ENCODE peak calls at places on chromosomes 3 and 15, in eight cellular contexts. One of them, this sample, is unnamed.

GRCh38 chr3:44048949-44049348 is 192.7 kb upstream of the TOPAZ1 start:
- DNase-seq in AG09319: no peak
- DNase-seq in CD8-positive, alpha-beta T cell: no peak
- DNase-seq in neural crest cell: no peak
- DNase-seq in hypothalamus: no peak
- DNase-seq in H4: no peak
- DNase-seq in stimulated activated CD4-positive, alpha-beta T cell treated with anti-CD3 and anti-CD28 coated beads, Interleukin-12 subunit alpha, Interleukin-12 subunit beta, amount 100 ng/mL, for 4 hours: no peak
- DNase-seq in endothelial cell: no peak
- DNase-seq in this sample: no peak

GRCh38 chr3:183341545-183342288 is 86.7 kb downstream of the MCF2L2 start:
- DNase-seq in AG09319: no peak
- DNase-seq in CD8-positive, alpha-beta T cell: no peak
- DNase-seq in neural crest cell: no peak
- DNase-seq in hypothalamus: no peak
- DNase-seq in H4: no peak
- DNase-seq in stimulated activated CD4-positive, alpha-beta T cell treated with anti-CD3 and anti-CD28 coated beads, Interleukin-12 subunit alpha, Interleukin-12 subunit beta, amount 100 ng/mL, for 4 hours: no peak
- DNase-seq in endothelial cell: no peak
- DNase-seq in this sample: no peak

GRCh38 chr15:55627730-55628368 is 39.7 kb upstream of the PYGO1 start:
- DNase-seq in AG09319: peak
- DNase-seq in CD8-positive, alpha-beta T cell: no peak
- DNase-seq in neural crest cell: no peak
- DNase-seq in hypothalamus: no peak
- DNase-seq in H4: peak
- DNase-seq in stimulated activated CD4-positive, alpha-beta T cell treated with anti-CD3 and anti-CD28 coated beads, Interleukin-12 subunit alpha, Interleukin-12 subunit beta, amount 100 ng/mL, for 4 hours: no peak
- DNase-seq in endothelial cell: no peak
- DNase-seq in this sample: no peak

GRCh38 chr15:73518876-73519594 is 76.1 kb downstream of the REC114 start:
- DNase-seq in AG09319: no peak
- DNase-seq in CD8-positive, alpha-beta T cell: no peak
- DNase-seq in neural crest cell: no peak
- DNase-seq in hypothalamus: no peak
- DNase-seq in H4: no peak
- DNase-seq in stimulated activated CD4-positive, alpha-beta T cell treated with anti-CD3 and anti-CD28 coated beads, Interleukin-12 subunit alpha, Interleukin-12 subunit beta, amount 100 ng/mL, for 4 hours: no peak
- DNase-seq in endothelial cell: no peak
- DNase-seq in this sample: no peak

GRCh38 chr3:172153335-172153861 is 114.0 kb downstream of the FNDC3B start:
- DNase-seq in AG09319: peak
- DNase-seq in CD8-positive, alpha-beta T cell: no peak
- DNase-seq in neural crest cell: peak
- DNase-seq in hypothalamus: no peak
- DNase-seq in H4: peak
- DNase-seq in stimulated activated CD4-positive, alpha-beta T cell treated with anti-CD3 and anti-CD28 coated beads, Interleukin-12 subunit alpha, Interleukin-12 subunit beta, amount 100 ng/mL, for 4 hours: peak
- DNase-seq in endothelial cell: peak
- DNase-seq in this sample: no peak

GRCh38 chr3:98885851-98886250 is 15.6 kb downstream of the DCBLD2 start:
- DNase-seq in AG09319: no peak
- DNase-seq in CD8-positive, alpha-beta T cell: no peak
- DNase-seq in neural crest cell: no peak
- DNase-seq in hypothalamus: no peak
- DNase-seq in H4: no peak
- DNase-seq in stimulated activated CD4-positive, alpha-beta T cell treated with anti-CD3 and anti-CD28 coated beads, Interleukin-12 subunit alpha, Interleukin-12 subunit beta, amount 100 ng/mL, for 4 hours: no peak
- DNase-seq in endothelial cell: no peak
- DNase-seq in this sample: no peak

GRCh38 chr15:58401991-58402649 is 29.7 kb upstream of the LIPC start:
- DNase-seq in AG09319: no peak
- DNase-seq in CD8-positive, alpha-beta T cell: no peak
- DNase-seq in neural crest cell: no peak
- DNase-seq in hypothalamus: no peak
- DNase-seq in H4: no peak
- DNase-seq in stimulated activated CD4-positive, alpha-beta T cell treated with anti-CD3 and anti-CD28 coated beads, Interleukin-12 subunit alpha, Interleukin-12 subunit beta, amount 100 ng/mL, for 4 hours: no peak
- DNase-seq in endothelial cell: no peak
- DNase-seq in this sample: no peak

GRCh38 chr15:28128036-28128435 is 28.9 kb upstream of the OCA2 start:
- DNase-seq in AG09319: no peak
- DNase-seq in CD8-positive, alpha-beta T cell: no peak
- DNase-seq in neural crest cell: no peak
- DNase-seq in hypothalamus: peak
- DNase-seq in H4: no peak
- DNase-seq in stimulated activated CD4-positive, alpha-beta T cell treated with anti-CD3 and anti-CD28 coated beads, Interleukin-12 subunit alpha, Interleukin-12 subunit beta, amount 100 ng/mL, for 4 hours: no peak
- DNase-seq in endothelial cell: no peak
- DNase-seq in this sample: no peak

GRCh38 chr15:94015324-94015723 is 216.0 kb upstream of the MCTP2 start:
- DNase-seq in AG09319: no peak
- DNase-seq in CD8-positive, alpha-beta T cell: no peak
- DNase-seq in neural crest cell: no peak
- DNase-seq in hypothalamus: no peak
- DNase-seq in H4: no peak
- DNase-seq in stimulated activated CD4-positive, alpha-beta T cell treated with anti-CD3 and anti-CD28 coated beads, Interleukin-12 subunit alpha, Interleukin-12 subunit beta, amount 100 ng/mL, for 4 hours: no peak
- DNase-seq in endothelial cell: no peak
- DNase-seq in this sample: no peak

GRCh38 chr3:52730681-52731080 is 24.8 kb downstream of the SPCS1 start:
- DNase-seq in AG09319: no peak
- DNase-seq in CD8-positive, alpha-beta T cell: no peak
- DNase-seq in neural crest cell: no peak
- DNase-seq in hypothalamus: no peak
- DNase-seq in H4: no peak
- DNase-seq in stimulated activated CD4-positive, alpha-beta T cell treated with anti-CD3 and anti-CD28 coated beads, Interleukin-12 subunit alpha, Interleukin-12 subunit beta, amount 100 ng/mL, for 4 hours: no peak
- DNase-seq in endothelial cell: no peak
- DNase-seq in this sample: no peak

GRCh38 chr3:172040976-172041963 is 1.9 kb downstream of the FNDC3B start:
- DNase-seq in AG09319: no peak
- DNase-seq in CD8-positive, alpha-beta T cell: no peak
- DNase-seq in neural crest cell: no peak
- DNase-seq in hypothalamus: no peak
- DNase-seq in H4: peak
- DNase-seq in stimulated activated CD4-positive, alpha-beta T cell treated with anti-CD3 and anti-CD28 coated beads, Interleukin-12 subunit alpha, Interleukin-12 subunit beta, amount 100 ng/mL, for 4 hours: no peak
- DNase-seq in endothelial cell: no peak
- DNase-seq in this sample: no peak